ENCODE peak calls at places on chromosomes 3 and 15, in five cellular contexts. R is astrocyte, Q is left ventricle myocardium inferior, G is tibial artery, L is HCT116. I is an unnamed sample. For H3K36me3, the result is how much of the 10 kb centered on the place peaks cover.

GRCh38 chr15:59791646-59792208 is 102.6 kb upstream of the BNIP2 start:
- DNase-seq in R (no peak), Q (no peak), G (no peak), L (no peak), I (no peak)

GRCh38 chr15:65829150-65829764 is 37.2 kb upstream of the DENND4A start:
- DNase-seq in R (no peak), Q (no peak), G (no peak), L (peak), I (peak)

GRCh38 chr3:104102386-104102785 is 1264.3 kb upstream of the ALCAM start:
- DNase-seq in R (peak), Q (no peak), G (no peak), L (peak), I (peak)

GRCh38 chr3:109920749-109921148 is 583.4 kb upstream of the DPPA4 start:
- DNase-seq in R (no peak), Q (no peak), G (no peak), L (no peak), I (no peak)

GRCh38 chr15:81642451-81642990 is 268.5 kb upstream of the TMC3 start:
- DNase-seq in R (peak), Q (no peak), G (no peak), L (no peak), I (no peak)

GRCh38 chr15:74752486-74753395 is 4.1 kb downstream of the CYP1A2 start:
- DNase-seq in R (peak), Q (no peak), G (no peak), L (no peak), I (peak)

GRCh38 chr3:12425850-12426579 is 58.3 kb upstream of the TSEN2 start:
- DNase-seq in R (no peak), Q (no peak), G (no peak), L (no peak), I (no peak)

GRCh38 chr3:120071259-120071658 is 23.0 kb downstream of the GSK3B start:
- DNase-seq in R (no peak), Q (no peak), G (no peak), L (no peak), I (no peak)

GRCh38 chr3:128567705-128568356 is 74.8 kb upstream of the GATA2 start:
- DNase-seq in R (no peak), Q (no peak), G (no peak), L (no peak), I (no peak)
- H3K4me3 ChIP-seq in R (no peak), Q (no peak), G (no peak), L (no peak), I (no peak)

GRCh38 chr3:38247366-38248035 is 18.1 kb upstream of the SLC22A13 start:
- DNase-seq in R (peak), Q (no peak), G (no peak), L (peak), I (peak)

GRCh38 chr3:38253704-38254103 is 11.9 kb upstream of the SLC22A13 start:
- DNase-seq in R (no peak), Q (no peak), G (no peak), L (no peak), I (no peak)

GRCh38 chr3:38254872-38255271 is 10.7 kb upstream of the SLC22A13 start:
- DNase-seq in R (no peak), Q (no peak), G (no peak), L (no peak), I (no peak)

GRCh38 chr3:38250198-38250597 is 15.4 kb upstream of the SLC22A13 start:
- DNase-seq in R (no peak), Q (no peak), G (no peak), L (no peak), I (no peak)

DNA sequence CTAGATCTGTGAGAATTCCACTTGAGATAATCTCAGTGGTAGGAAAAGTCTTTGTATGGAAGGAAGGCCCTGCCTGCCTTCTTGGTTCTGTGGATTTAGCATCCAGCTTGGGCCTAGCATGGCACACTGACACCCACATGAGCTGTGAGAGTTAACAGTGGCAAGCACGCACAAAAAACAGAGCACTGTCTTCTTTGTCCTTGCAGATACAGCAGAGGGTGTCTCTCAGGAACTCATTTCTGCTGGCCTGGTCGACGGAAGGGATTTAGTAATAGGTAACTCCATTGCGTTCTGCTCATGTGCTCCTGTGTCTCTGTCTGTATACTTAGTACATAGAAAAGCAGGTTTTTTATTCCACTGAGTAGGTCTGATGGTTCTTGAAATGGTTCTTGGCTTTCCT is 14.4 kb upstream of the SLC22A13 start:
- DNase-seq in R (no peak), Q (no peak), G (no peak), L (no peak), I (no peak)
- H3K36me3 ChIP-seq in R (half or more), Q (half or more), G (half or more), L (under half), I (under half)

GRCh38 chr15:78914027-78914764 is 30.6 kb downstream of the CTSH start:
- DNase-seq in R (peak), Q (no peak), G (peak), L (no peak), I (no peak)
- TF ChIP-seq CTCF in R (no peak), Q (peak), G (peak), L (peak), I (peak)

GRCh38 chr15:76065267-76065666 is 5.5 kb downstream of the TMEM266 start:
- DNase-seq in R (no peak), Q (no peak), G (no peak), L (no peak), I (no peak)
- H3K4me3 ChIP-seq in R (no peak), Q (no peak), G (no peak), L (no peak), I (no peak)

GRCh38 chr3:129254536-129255230 is 5.3 kb downstream of the COPG1 start:
- DNase-seq in R (no peak), Q (no peak), G (no peak), L (no peak), I (no peak)

GRCh38 chr3:129259612-129260477 is 10.4 kb downstream of the COPG1 start:
- DNase-seq in R (no peak), Q (no peak), G (no peak), L (no peak), I (no peak)

GRCh38 chr3:129260606-129261005 is 11.2 kb downstream of the COPG1 start:
- DNase-seq in R (no peak), Q (no peak), G (no peak), L (no peak), I (no peak)

GRCh38 chr3:129256270-129256669 is 6.9 kb downstream of the COPG1 start:
- DNase-seq in R (no peak), Q (peak), G (no peak), L (no peak), I (no peak)

GRCh38 chr3:129257609-129258008 is 8.2 kb downstream of the COPG1 start:
- DNase-seq in R (no peak), Q (no peak), G (no peak), L (no peak), I (no peak)
- H3K36me3 ChIP-seq in R (half or more), Q (half or more), G (half or more), L (half or more), I (half or more)

GRCh38 chr3:13517253-13517977 is 31.5 kb upstream of the FBLN2 start:
- DNase-seq in R (no peak), Q (peak), G (peak), L (no peak), I (no peak)

GRCh38 chr3:13520326-13520880 is 28.5 kb upstream of the FBLN2 start:
- DNase-seq in R (no peak), Q (no peak), G (no peak), L (no peak), I (no peak)

GRCh38 chr3:13521309-13521708 is 27.6 kb upstream of the FBLN2 start:
- DNase-seq in R (no peak), Q (no peak), G (no peak), L (no peak), I (no peak)

GRCh38 chr3:13518516-13519351 is 30.2 kb upstream of the FBLN2 start:
- DNase-seq in R (no peak), Q (peak), G (peak), L (no peak), I (no peak)

DNA sequence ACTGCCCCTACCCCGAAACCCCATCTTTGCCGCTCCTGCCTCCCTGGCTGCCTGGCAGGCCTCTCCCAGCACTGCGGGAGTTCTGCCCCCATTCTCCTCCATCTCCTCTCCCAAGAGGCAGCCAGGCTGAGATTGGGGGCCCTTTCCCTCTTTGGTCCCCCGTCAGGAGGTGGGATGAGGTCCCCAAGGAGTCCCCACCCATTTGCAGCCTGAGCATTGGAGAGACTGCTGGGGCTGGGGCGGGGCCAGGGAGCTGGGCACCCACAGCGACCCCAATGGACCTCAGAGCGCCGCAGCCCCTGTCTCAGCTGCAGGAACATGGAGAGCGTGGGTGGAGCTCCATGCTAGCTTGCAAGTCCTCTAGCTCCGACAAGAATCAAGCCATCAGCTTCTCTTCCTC is 29.5 kb upstream of the FBLN2 start:
- DNase-seq in R (no peak), Q (no peak), G (no peak), L (no peak), I (no peak)
- TF ChIP-seq CTCF in R (no peak), Q (no peak), G (no peak), L (no peak), I (no peak)

I was measured in bronchial epithelial cell.